ENCODE peak calls at places on chromosomes 1 and 21, in five cellular contexts. G, D, Z, Q and B are unnamed samples.

GRCh38 chr1:2636733-2637132 is 3.9 kb upstream of the MMEL1 start:
- DNase-seq in G (peak; percentile 28), D (no peak), Z (no peak), Q (no peak), B (no peak)

GRCh38 chr1:201538618-201539551 is at the start of gene NAV1:
- DNase-seq in G (no peak), D (peak; percentile 26), Z (peak; percentile 90), Q (peak; percentile 77), B (peak; percentile 91)

GRCh38 chr1:41751804-41752513 is 166.8 kb downstream of the HIVEP3 start:
- DNase-seq in G (peak; percentile 25), D (no peak), Z (peak; percentile 67), Q (no peak), B (no peak)

GRCh38 chr1:155962599-155963211 is 15.6 kb downstream of the ARHGEF2 start:
- DNase-seq in G (no peak), D (no peak), Z (peak; percentile 88), Q (peak; percentile 59), B (peak; percentile 82)

GRCh38 chr1:193552274-193552673 is 365.9 kb upstream of the B3GALT2 start:
- DNase-seq in G (no peak), D (no peak), Z (no peak), Q (no peak), B (no peak)

GRCh38 chr1:56297191-56297590 is 282.2 kb downstream of the PLPP3 start:
- DNase-seq in G (no peak), D (no peak), Z (no peak), Q (no peak), B (no peak)

GRCh38 chr1:9361630-9362256 is 69.0 kb downstream of the SPSB1 start:
- DNase-seq in G (no peak), D (no peak), Z (no peak), Q (no peak), B (no peak)

GRCh38 chr1:174938306-174939000 is 61.3 kb upstream of the CACYBP start:
- DNase-seq in G (no peak), D (no peak), Z (no peak), Q (no peak), B (peak; percentile 24)

GRCh38 chr1:225849905-225850304 is 32.3 kb downstream of the TMEM63A start:
- DNase-seq in G (peak; percentile 36), D (peak; percentile 58), Z (peak; percentile 59), Q (peak; percentile 61), B (peak; percentile 48)

GRCh38 chr1:160876311-160876710 is 8.7 kb downstream of the ITLN1 start:
- DNase-seq in G (no peak), D (no peak), Z (no peak), Q (no peak), B (no peak)

GRCh38 chr1:56045477-56045876 is 533.9 kb downstream of the PLPP3 start:
- DNase-seq in G (no peak), D (no peak), Z (no peak), Q (no peak), B (no peak)

GRCh38 chr1:23791434-23792047 is 596 bp downstream of the LYPLA2 start:
- DNase-seq in G (no peak), D (no peak), Z (no peak), Q (peak; percentile 32), B (no peak)

GRCh38 chr1:33692216-33693188 is 171.4 kb upstream of the HMGB4 start:
- DNase-seq in G (no peak), D (no peak), Z (no peak), Q (no peak), B (no peak)

GRCh38 chr21:18354947-18355346 is 48.6 kb downstream of the TMPRSS15 start:
- DNase-seq in G (no peak), D (no peak), Z (no peak), Q (no peak), B (no peak)

GRCh38 chr21:33884361-33885157 is 31.0 kb downstream of the ATP5PO start:
- DNase-seq in G (no peak), D (no peak), Z (no peak), Q (no peak), B (no peak)

GRCh38 chr21:26077523-26077922 is 93.0 kb downstream of the APP start:
- DNase-seq in G (no peak), D (no peak), Z (no peak), Q (no peak), B (no peak)

GRCh38 chr1:7255303-7256058 is 470.2 kb downstream of the CAMTA1 start:
- DNase-seq in G (no peak), D (no peak), Z (no peak), Q (no peak), B (no peak)

GRCh38 chr1:83670891-83671565 is 327.9 kb downstream of the TTLL7 start:
- DNase-seq in G (no peak), D (no peak), Z (no peak), Q (no peak), B (no peak)

GRCh38 chr1:212981025-212981495 is 30.7 kb downstream of the VASH2 start:
- DNase-seq in G (no peak), D (no peak), Z (no peak), Q (peak; percentile 63), B (no peak)

GRCh38 chr1:226985839-226986463 is 45.9 kb downstream of the COQ8A start:
- DNase-seq in G (no peak), D (no peak), Z (no peak), Q (peak; percentile 24), B (no peak)

GRCh38 chr1:159746676-159747075 is 32.3 kb upstream of the CRP start:
- DNase-seq in G (no peak), D (no peak), Z (no peak), Q (no peak), B (no peak)

GRCh38 chr1:52550447-52550846 is 2.4 kb downstream of the TUT4 start:
- DNase-seq in G (no peak), D (no peak), Z (no peak), Q (no peak), B (no peak)

GRCh38 chr1:150366416-150367296 is 2.7 kb downstream of the RPRD2 start:
- DNase-seq in G (peak; percentile 25), D (no peak), Z (no peak), Q (no peak), B (no peak)

GRCh38 chr1:150362721-150363425 is 1.1 kb upstream of the RPRD2 start:
- DNase-seq in G (no peak), D (no peak), Z (no peak), Q (no peak), B (no peak)

GRCh38 chr1:150363426-150364230 is at the start of gene RPRD2:
- DNase-seq in G (peak; percentile 100), D (peak; percentile 100), Z (peak; percentile 100), Q (peak; percentile 100), B (peak; percentile 100)

GRCh38 chr1:150364231-150365003 is 470 bp downstream of the RPRD2 start:
- DNase-seq in G (peak; percentile 79), D (peak; percentile 80), Z (peak; percentile 87), Q (peak; percentile 79), B (peak; percentile 74)

DNA sequence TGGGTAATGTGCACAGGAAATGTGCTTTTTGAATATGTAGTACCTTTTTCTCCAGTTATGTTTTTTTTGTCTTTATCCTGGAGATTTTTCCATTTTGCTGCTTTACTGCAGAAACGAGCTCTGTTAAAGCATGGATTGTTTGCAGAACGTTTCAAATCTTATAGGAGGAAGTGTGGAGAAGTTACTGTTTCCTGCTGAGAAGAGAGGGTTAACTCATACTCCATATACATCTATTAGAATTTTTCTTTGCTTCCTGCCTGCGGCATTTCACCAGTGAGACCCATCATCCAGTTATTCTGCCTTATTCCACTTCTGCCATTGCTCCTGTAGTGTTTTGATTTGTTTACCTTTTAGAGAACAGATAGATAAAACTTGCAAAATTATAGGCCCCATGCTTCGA is 2.0 kb downstream of the RPRD2 start:
- DNase-seq in G (peak; percentile 46), D (no peak), Z (no peak), Q (no peak), B (no peak)
- H3K27ac ChIP-seq in G (peak overlapping the region; percentile 93), D (peak overlapping the region; percentile 52), Z (no peak overlapping the region), Q (peak overlapping the region; percentile 99), B (peak overlapping the region; percentile 92)

GRCh38 chr1:46714976-46715375 is 3.9 kb downstream of the EFCAB14 start:
- DNase-seq in G (no peak), D (no peak), Z (no peak), Q (no peak), B (no peak)

GRCh38 chr1:46719689-46720088 is 775 bp upstream of the EFCAB14 start:
- DNase-seq in G (no peak), D (no peak), Z (no peak), Q (no peak), B (no peak)

GRCh38 chr1:46718727-46719622 is at the start of gene EFCAB14:
- DNase-seq in G (peak; percentile 99), D (peak; percentile 93), Z (peak; percentile 96), Q (peak; percentile 96), B (peak; percentile 93)

GRCh38 chr1:46718340-46718726 is 581 bp downstream of the EFCAB14 start:
- DNase-seq in G (no peak), D (no peak), Z (no peak), Q (no peak), B (no peak)

GRCh38 chr1:46717654-46718053 is 1.3 kb downstream of the EFCAB14 start:
- DNase-seq in G (no peak), D (no peak), Z (no peak), Q (no peak), B (no peak)
- H3K27ac ChIP-seq in G (no peak overlapping the region), D (no peak overlapping the region), Z (no peak overlapping the region), Q (no peak overlapping the region), B (peak overlapping the region; percentile 86)

DNA sequence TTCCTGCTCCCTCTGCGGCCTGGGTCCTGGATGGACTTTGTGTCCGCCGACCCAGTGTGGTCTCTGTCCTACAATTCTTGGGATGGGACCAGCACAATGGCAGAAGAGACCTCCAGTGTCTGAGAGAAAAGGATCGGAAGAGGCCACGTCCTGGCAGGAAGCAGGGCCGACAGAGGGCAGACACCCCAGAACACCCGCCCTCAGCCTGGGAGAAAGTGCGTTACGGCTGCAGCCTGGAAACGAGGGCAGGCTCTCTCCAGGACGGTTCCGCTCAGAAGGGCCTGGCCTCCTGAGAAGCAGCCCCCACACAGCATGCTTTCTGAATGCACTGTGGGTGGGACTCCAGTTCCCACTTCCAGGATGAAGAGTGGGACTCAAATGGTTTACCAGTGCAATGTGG is 35.5 kb downstream of the SLC45A1 start:
- DNase-seq in G (no peak), D (peak; percentile 30), Z (peak; percentile 62), Q (no peak), B (peak; percentile 67)
- H3K27ac ChIP-seq in G (no peak overlapping the region), D (no peak overlapping the region), Z (no peak overlapping the region), Q (peak overlapping the region; percentile 76), B (peak overlapping the region; percentile 64)

GRCh38 chr1:230900984-230901383 is 32.7 kb upstream of the C1orf198 start:
- DNase-seq in G (no peak), D (no peak), Z (no peak), Q (no peak), B (no peak)

GRCh38 chr1:230901711-230902110 is 33.4 kb upstream of the C1orf198 start:
- DNase-seq in G (no peak), D (no peak), Z (no peak), Q (no peak), B (no peak)

GRCh38 chr1:230898144-230898543 is 29.8 kb upstream of the C1orf198 start:
- DNase-seq in G (no peak), D (no peak), Z (no peak), Q (no peak), B (no peak)

GRCh38 chr1:230898748-230899147 is 30.4 kb upstream of the C1orf198 start:
- DNase-seq in G (no peak), D (no peak), Z (no peak), Q (no peak), B (no peak)

DNA sequence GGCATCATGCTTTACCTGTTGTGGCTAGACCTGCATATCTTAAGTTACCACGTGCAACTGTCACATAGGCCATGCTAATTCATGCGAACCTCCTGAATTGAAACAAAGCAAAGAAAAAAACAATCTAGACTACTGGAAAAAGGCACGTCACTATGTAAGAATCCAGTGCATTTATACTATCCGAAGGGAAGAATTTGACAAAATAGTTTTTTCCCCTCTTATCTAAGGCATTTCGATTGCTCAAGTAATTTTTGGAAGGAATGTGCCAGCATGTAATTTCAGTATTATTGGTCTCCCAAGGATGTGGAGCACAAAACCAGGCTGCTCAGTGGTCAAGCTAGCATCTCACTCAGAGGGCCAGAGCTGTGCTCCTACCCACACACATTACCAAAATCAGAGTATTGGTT is 31.5 kb upstream of the C1orf198 start:
- DNase-seq in G (no peak), D (no peak), Z (peak; percentile 55), Q (no peak), B (no peak)
- H3K27ac ChIP-seq in G (no peak overlapping the region), D (no peak overlapping the region), Z (no peak overlapping the region), Q (no peak overlapping the region), B (no peak overlapping the region)